ENCODE peak calls at places on chromosomes 6 and 20, in eight cellular contexts. W is lung, S is tibial nerve, Z is HepG2, M is esophagus squamous epithelium, L is uterus, T is ovary, K is fibroblast of lung. I is an unnamed sample.

GRCh38 chr20:2165871-2166270 is 64.2 kb downstream of the STK35 start:
- DNase-seq in W (no peak), S (no peak), Z (no peak), M (no peak), L (no peak), T (no peak), K (no peak), I (no peak)

GRCh38 chr6:159214281-159214680 is 45.1 kb downstream of the FNDC1 start:
- DNase-seq in W (no peak), S (no peak), Z (no peak), M (no peak), L (no peak), T (no peak), K (no peak), I (no peak)

GRCh38 chr20:20666359-20666758 is 46.1 kb downstream of the RALGAPA2 start:
- DNase-seq in W (peak; percentile 41), S (no peak), Z (no peak), M (no peak), L (no peak), T (no peak), K (no peak), I (no peak)

GRCh38 chr20:62887147-62887859 is 25.7 kb upstream of the TCFL5 start:
- DNase-seq in W (no peak), S (peak; percentile 32), Z (peak; percentile 50), M (no peak), L (no peak), T (peak; percentile 65), K (peak; percentile 94), I (peak; percentile 63)

GRCh38 chr6:78561015-78561414 is 306.3 kb upstream of the IRAK1BP1 start:
- DNase-seq in W (no peak), S (no peak), Z (no peak), M (no peak), L (no peak), T (no peak), K (no peak), I (no peak)

GRCh38 chr20:34512266-34512954 is 3.8 kb upstream of the DYNLRB1 start:
- DNase-seq in W (no peak), S (no peak), Z (peak; percentile 59), M (no peak), L (no peak), T (no peak), K (peak; percentile 18), I (no peak)

GRCh38 chr6:1873781-1874180 is 264.1 kb downstream of the FOXC1 start:
- DNase-seq in W (no peak), S (no peak), Z (no peak), M (no peak), L (no peak), T (no peak), K (no peak), I (no peak)

GRCh38 chr6:105453968-105454367 is 51.1 kb upstream of the PREP start:
- DNase-seq in W (no peak), S (no peak), Z (no peak), M (no peak), L (no peak), T (no peak), K (no peak), I (no peak)

GRCh38 chr6:39865011-39865888 is 69.0 kb downstream of the MOCS1 start:
- DNase-seq in W (peak; percentile 73), S (peak; percentile 87), Z (peak; percentile 74), M (no peak), L (peak; percentile 67), T (peak; percentile 76), K (peak; percentile 57), I (peak; percentile 76)

GRCh38 chr6:47245745-47246371 is 63.8 kb downstream of the TNFRSF21 start:
- DNase-seq in W (no peak), S (no peak), Z (no peak), M (no peak), L (no peak), T (no peak), K (no peak), I (no peak)

GRCh38 chr6:33851959-33852358 is 48.2 kb upstream of the MLN start:
- DNase-seq in W (no peak), S (no peak), Z (peak; percentile 25), M (no peak), L (no peak), T (no peak), K (no peak), I (no peak)

GRCh38 chr6:111441678-111442243 is 41.3 kb downstream of the REV3L start:
- DNase-seq in W (no peak), S (no peak), Z (no peak), M (no peak), L (no peak), T (no peak), K (no peak), I (no peak)

GRCh38 chr6:21402368-21402767 is 191.2 kb upstream of the SOX4 start:
- DNase-seq in W (no peak), S (peak; percentile 74), Z (no peak), M (no peak), L (peak; percentile 66), T (no peak), K (peak; percentile 62), I (no peak)

GRCh38 chr6:137493218-137494038 is 766 bp downstream of the OLIG3 start:
- DNase-seq in W (no peak), S (no peak), Z (no peak), M (no peak), L (no peak), T (no peak), K (no peak), I (no peak)

GRCh38 chr6:12586696-12587095 is 129.9 kb upstream of the PHACTR1 start:
- DNase-seq in W (no peak), S (no peak), Z (no peak), M (no peak), L (no peak), T (no peak), K (no peak), I (no peak)

GRCh38 chr6:35008858-35009257 is 119.8 kb downstream of the ANKS1A start:
- DNase-seq in W (no peak), S (no peak), Z (no peak), M (no peak), L (no peak), T (no peak), K (no peak), I (no peak)

DNA sequence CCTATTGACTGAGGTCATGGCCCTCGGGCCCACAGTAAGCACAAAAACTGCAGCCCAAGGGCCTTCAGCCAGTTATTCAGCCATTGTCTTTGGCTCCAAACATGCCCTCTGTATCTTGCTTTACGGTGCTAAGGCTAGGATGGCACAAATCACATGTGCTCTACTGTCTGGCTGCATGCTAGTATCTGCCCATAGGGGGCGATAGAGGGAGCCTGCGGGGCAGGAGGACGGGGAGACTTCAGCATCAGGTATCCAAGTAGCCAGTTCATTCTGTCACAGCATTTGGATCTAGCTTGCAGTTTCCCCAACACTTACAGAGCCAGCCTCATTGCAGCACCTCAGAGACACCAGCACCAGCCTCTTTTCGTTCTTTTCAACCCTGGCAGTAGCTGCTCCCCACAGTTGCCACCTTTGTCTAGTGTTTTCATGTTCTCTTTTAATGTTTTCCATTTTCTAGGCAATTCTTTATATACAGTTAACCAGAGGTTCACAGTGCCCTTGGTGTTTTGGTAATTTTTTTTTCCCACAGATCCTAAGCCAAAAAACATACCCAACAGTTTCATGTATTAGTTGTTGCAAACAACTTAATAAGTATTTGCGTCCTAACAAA is 705.9 kb downstream of the PTPRT start:
- DNase-seq in W (no peak), S (peak; percentile 10), Z (peak; percentile 32), M (no peak), L (no peak), T (no peak), K (no peak), I (no peak)
- TF ChIP-seq CTCF in W (no peak), S (no peak), Z (peak; percentile 58), M (no peak), L (no peak), T (no peak), K (peak; percentile 14), I (no peak)

GRCh38 chr20:63940472-63941266 is 15.5 kb downstream of the UCKL1 start:
- DNase-seq in W (no peak), S (no peak), Z (no peak), M (no peak), L (no peak), T (no peak), K (no peak), I (peak; percentile 33)

GRCh38 chr20:63941282-63942060 is 14.7 kb downstream of the UCKL1 start:
- DNase-seq in W (peak; percentile 84), S (no peak), Z (no peak), M (peak; percentile 55), L (no peak), T (no peak), K (no peak), I (peak; percentile 75)

GRCh38 chr20:63942250-63943006 is 13.8 kb downstream of the UCKL1 start:
- DNase-seq in W (peak; percentile 50), S (no peak), Z (no peak), M (no peak), L (no peak), T (peak; percentile 55), K (peak; percentile 37), I (peak; percentile 45)

GRCh38 chr20:63939061-63939935 is 16.9 kb downstream of the UCKL1 start:
- DNase-seq in W (no peak), S (no peak), Z (no peak), M (no peak), L (no peak), T (no peak), K (no peak), I (no peak)

DNA sequence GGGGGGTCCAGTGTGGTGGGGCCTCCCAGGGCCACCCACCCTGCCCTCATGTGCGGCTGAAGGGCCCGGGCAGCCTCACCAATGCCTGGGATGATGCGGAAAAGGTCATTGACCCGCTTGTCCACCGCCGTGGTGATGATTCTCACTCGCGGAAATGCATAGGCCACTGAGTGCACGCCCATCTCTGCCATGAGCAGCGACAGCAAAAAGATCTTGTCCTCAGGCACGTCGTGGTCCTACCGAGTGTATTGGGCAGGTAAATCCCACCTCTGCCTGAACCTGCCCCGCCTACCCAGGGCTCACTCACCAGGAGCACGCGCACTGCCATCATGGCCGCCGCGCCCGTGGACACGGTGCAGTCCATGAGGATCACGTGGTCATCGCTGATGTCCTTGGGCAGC is 16.1 kb downstream of the UCKL1 start:
- DNase-seq in W (no peak), S (no peak), Z (no peak), M (no peak), L (no peak), T (no peak), K (no peak), I (peak; percentile 20)
- H3K36me3 ChIP-seq in W (peaks cover 56% of the 10 kb centered on the region), S (peaks cover 91% of the 10 kb centered on the region), Z (peaks cover 76% of the 10 kb centered on the region), M (peaks cover 32% of the 10 kb centered on the region), L (no peaks in the 10 kb centered on the region), T (no peaks in the 10 kb centered on the region), K (peaks cover 39% of the 10 kb centered on the region), I (peaks cover 81% of the 10 kb centered on the region)

DNA sequence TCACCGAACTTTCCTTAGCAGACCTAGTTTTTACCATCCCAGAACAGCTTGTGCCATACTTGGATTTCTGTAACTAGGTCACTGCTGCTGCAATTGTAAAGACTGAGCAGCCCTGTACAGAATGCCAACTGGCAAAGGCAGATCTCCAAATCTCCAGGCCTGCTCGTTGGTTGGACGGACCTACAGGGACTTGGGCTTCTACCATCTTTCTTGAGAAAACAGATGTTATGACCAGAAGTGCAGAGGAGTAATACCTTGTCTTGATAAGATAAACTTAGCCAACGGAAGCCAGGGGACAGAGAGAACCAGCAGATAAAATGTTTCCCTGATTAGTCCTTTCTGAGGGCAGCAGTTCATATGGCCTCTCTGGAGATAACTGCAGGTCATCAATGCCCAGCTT is 304.1 kb downstream of the RFPL4B start:
- DNase-seq in W (no peak), S (no peak), Z (no peak), M (no peak), L (no peak), T (no peak), K (no peak), I (no peak)
- TF ChIP-seq CTCF in W (no peak), S (no peak), Z (no peak), M (no peak), L (no peak), T (no peak), K (no peak), I (no peak)

GRCh38 chr20:32368930-32369329 is 10.8 kb downstream of the ASXL1 start:
- DNase-seq in W (no peak), S (no peak), Z (no peak), M (no peak), L (no peak), T (no peak), K (no peak), I (no peak)
- H3K36me3 ChIP-seq in W (peaks cover 9% of the 10 kb centered on the region), S (peaks cover 44% of the 10 kb centered on the region), Z (peaks cover 64% of the 10 kb centered on the region), M (no peaks in the 10 kb centered on the region), L (no peaks in the 10 kb centered on the region), T (no peaks in the 10 kb centered on the region), K (peaks cover 5% of the 10 kb centered on the region), I (peaks cover 65% of the 10 kb centered on the region)